ENCODE peak calls at places on chromosomes 12 and 14, in five cellular contexts. C is left kidney; I is foreskin fibroblast; R is stimulated activated naive B cell treated with anti-CD40 and anti-IgM and Interleukin-4, amounts not matched to agents 10 μg/mL and 1 μg/mL and 100 μg/mL, for 72 hours; O is HTR-8/SVneo. H is an unnamed sample.

GRCh38 chr14:65239143-65239672 is 136.9 kb upstream of the MAX start:
- DNase-seq in C (no peak), I (peak; percentile 45), R (no peak), O (peak; percentile 83), H (no peak)

GRCh38 chr14:33740531-33740930 is 210.3 kb downstream of the EGLN3 start:
- DNase-seq in C (no peak), I (peak; percentile 51), R (no peak), O (no peak), H (no peak)

GRCh38 chr14:62039871-62040270 is 277.7 kb downstream of the SNAPC1 start:
- DNase-seq in C (peak; percentile 7), I (peak; percentile 4), R (peak; percentile 11), O (no peak), H (no peak)

GRCh38 chr14:102949062-102949800 is 26.8 kb downstream of the AMN start:
- DNase-seq in C (peak; percentile 23), I (peak; percentile 78), R (peak; percentile 66), O (no peak), H (no peak)

GRCh38 chr14:101591121-101591520 is 29.8 kb downstream of the DIO3 start:
- DNase-seq in C (no peak), I (no peak), R (no peak), O (no peak), H (no peak)

GRCh38 chr12:113202300-113203075 is 17.0 kb downstream of the RITA1 start:
- DNase-seq in C (no peak), I (no peak), R (no peak), O (no peak), H (no peak)

GRCh38 chr14:100405752-100406455 is 82.8 kb downstream of the SLC25A47 start:
- DNase-seq in C (no peak), I (no peak), R (no peak), O (no peak), H (no peak)

GRCh38 chr14:103558071-103558882 is 4.2 kb downstream of the BAG5 start:
- DNase-seq in C (peak; percentile 89), I (peak; percentile 74), R (no peak), O (no peak), H (no peak)

GRCh38 chr12:91883811-91884210 is 261.8 kb downstream of the BTG1 start:
- DNase-seq in C (peak; percentile 35), I (no peak), R (no peak), O (no peak), H (no peak)

GRCh38 chr14:51828017-51828797 is 32.2 kb upstream of the GNG2 start:
- DNase-seq in C (no peak), I (peak; percentile 77), R (peak; percentile 80), O (peak; percentile 41), H (no peak)

GRCh38 chr12:2797721-2798418 is 3.1 kb downstream of the FKBP4 start:
- DNase-seq in C (no peak), I (peak; percentile 8), R (no peak), O (no peak), H (no peak)

GRCh38 chr12:120735181-120735580 is 9.6 kb downstream of the ACADS start:
- DNase-seq in C (no peak), I (no peak), R (no peak), O (no peak), H (no peak)

GRCh38 chr12:20646239-20646827 is 48.8 kb upstream of the SLCO1C1 start:
- DNase-seq in C (peak; percentile 43), I (peak; percentile 55), R (no peak), O (peak; percentile 20), H (peak; percentile 45)

GRCh38 chr14:68638056-68638816 is 154.6 kb downstream of the ZFP36L1 start:
- DNase-seq in C (peak; percentile 78), I (no peak), R (no peak), O (no peak), H (no peak)

GRCh38 chr14:22557846-22558220 is 31.2 kb downstream of the DAD1 start:
- DNase-seq in C (peak; percentile 35), I (no peak), R (no peak), O (no peak), H (no peak)

GRCh38 chr14:100767788-100768536 is 41.3 kb downstream of the DLK1 start:
- DNase-seq in C (no peak), I (no peak), R (no peak), O (no peak), H (no peak)

GRCh38 chr14:91062600-91062999 is 2.2 kb upstream of the RPS6KA5 start:
- DNase-seq in C (no peak), I (no peak), R (no peak), O (no peak), H (no peak)

GRCh38 chr12:70637686-70638085 is 457 bp upstream of the PTPRB start:
- DNase-seq in C (no peak), I (no peak), R (no peak), O (no peak), H (no peak)

GRCh38 chr14:74261288-74261687 is 22.0 kb downstream of the VSX2 start:
- DNase-seq in C (no peak), I (no peak), R (no peak), O (no peak), H (no peak)

GRCh38 chr14:22433059-22433458 is 156.0 kb downstream of the DAD1 start:
- DNase-seq in C (no peak), I (no peak), R (no peak), O (no peak), H (no peak)

GRCh38 chr12:124804011-124804621 is 59.5 kb downstream of the SCARB1 start:
- DNase-seq in C (no peak), I (peak; percentile 33), R (no peak), O (peak; percentile 71), H (peak; percentile 51)

GRCh38 chr14:35963209-35963608 is 137.1 kb downstream of the BRMS1L start:
- DNase-seq in C (no peak), I (no peak), R (no peak), O (no peak), H (peak; percentile 67)

H was measured in GM23338.